ENCODE peak calls at places on chromosomes 6 and 20, in four cellular contexts. One of them, this sample, is unnamed.

GRCh38 chr6:51820555-51820954 is 266.9 kb downstream of the PKHD1 start:
- DNase-seq in fibroblast of lung: no peak
- DNase-seq in DMS153: no peak
- DNase-seq in stimulated activated CD4-positive, alpha-beta T cell treated with anti-CD3 and anti-CD28 coated beads, Interleukin-1b, Interleukin-23, amount 100 ng/mL, for 4 hours: no peak
- DNase-seq in this sample: no peak

GRCh38 chr6:158531566-158531965 is 28.3 kb upstream of the TMEM181 start:
- DNase-seq in fibroblast of lung: no peak
- DNase-seq in DMS153: no peak
- DNase-seq in stimulated activated CD4-positive, alpha-beta T cell treated with anti-CD3 and anti-CD28 coated beads, Interleukin-1b, Interleukin-23, amount 100 ng/mL, for 4 hours: no peak
- DNase-seq in this sample: no peak

GRCh38 chr20:7728373-7728772 is 211.9 kb downstream of the HAO1 start:
- DNase-seq in fibroblast of lung: peak
- DNase-seq in stimulated activated CD4-positive, alpha-beta T cell treated with anti-CD3 and anti-CD28 coated beads, Interleukin-1b, Interleukin-23, amount 100 ng/mL, for 4 hours: no peak
- DNase-seq in DMS153: no peak
- DNase-seq in this sample: no peak

GRCh38 chr6:57278570-57278969 is 38.9 kb upstream of the PRIM2 start:
- DNase-seq in DMS153: no peak
- DNase-seq in stimulated activated CD4-positive, alpha-beta T cell treated with anti-CD3 and anti-CD28 coated beads, Interleukin-1b, Interleukin-23, amount 100 ng/mL, for 4 hours: no peak
- DNase-seq in fibroblast of lung: no peak
- DNase-seq in this sample: no peak

GRCh38 chr6:31401403-31401802 is 2.0 kb upstream of the MICA start:
- DNase-seq in stimulated activated CD4-positive, alpha-beta T cell treated with anti-CD3 and anti-CD28 coated beads, Interleukin-1b, Interleukin-23, amount 100 ng/mL, for 4 hours: no peak
- DNase-seq in fibroblast of lung: peak
- DNase-seq in DMS153: no peak
- DNase-seq in this sample: no peak

GRCh38 chr6:52420668-52421358 is 671 bp downstream of the EFHC1 start:
- DNase-seq in fibroblast of lung: peak
- DNase-seq in DMS153: peak
- DNase-seq in stimulated activated CD4-positive, alpha-beta T cell treated with anti-CD3 and anti-CD28 coated beads, Interleukin-1b, Interleukin-23, amount 100 ng/mL, for 4 hours: no peak
- DNase-seq in this sample: peak

GRCh38 chr20:13262701-13263335 is 41.7 kb downstream of the ISM1 start:
- DNase-seq in fibroblast of lung: no peak
- DNase-seq in stimulated activated CD4-positive, alpha-beta T cell treated with anti-CD3 and anti-CD28 coated beads, Interleukin-1b, Interleukin-23, amount 100 ng/mL, for 4 hours: no peak
- DNase-seq in DMS153: no peak
- DNase-seq in this sample: no peak

GRCh38 chr20:46268131-46268611 is 40.1 kb downstream of the CDH22 start:
- DNase-seq in stimulated activated CD4-positive, alpha-beta T cell treated with anti-CD3 and anti-CD28 coated beads, Interleukin-1b, Interleukin-23, amount 100 ng/mL, for 4 hours: no peak
- DNase-seq in DMS153: no peak
- DNase-seq in fibroblast of lung: no peak
- DNase-seq in this sample: no peak

GRCh38 chr6:26383624-26384417 is 913 bp downstream of the BTN2A2 start:
- DNase-seq in stimulated activated CD4-positive, alpha-beta T cell treated with anti-CD3 and anti-CD28 coated beads, Interleukin-1b, Interleukin-23, amount 100 ng/mL, for 4 hours: no peak
- DNase-seq in fibroblast of lung: peak
- DNase-seq in DMS153: peak
- DNase-seq in this sample: no peak

GRCh38 chr20:12166053-12166717 is 248.5 kb downstream of the BTBD3 start:
- DNase-seq in fibroblast of lung: peak
- DNase-seq in DMS153: no peak
- DNase-seq in stimulated activated CD4-positive, alpha-beta T cell treated with anti-CD3 and anti-CD28 coated beads, Interleukin-1b, Interleukin-23, amount 100 ng/mL, for 4 hours: no peak
- DNase-seq in this sample: no peak

GRCh38 chr6:4647414-4648365 is 128.5 kb upstream of the CDYL start:
- DNase-seq in DMS153: peak
- DNase-seq in stimulated activated CD4-positive, alpha-beta T cell treated with anti-CD3 and anti-CD28 coated beads, Interleukin-1b, Interleukin-23, amount 100 ng/mL, for 4 hours: no peak
- DNase-seq in fibroblast of lung: peak
- DNase-seq in this sample: peak

GRCh38 chr20:44979090-44979621 is 12.8 kb downstream of the STK4 start:
- DNase-seq in fibroblast of lung: peak
- DNase-seq in DMS153: no peak
- DNase-seq in stimulated activated CD4-positive, alpha-beta T cell treated with anti-CD3 and anti-CD28 coated beads, Interleukin-1b, Interleukin-23, amount 100 ng/mL, for 4 hours: peak
- DNase-seq in this sample: no peak

GRCh38 chr6:112153926-112154621 is 66.7 kb downstream of the FAM229B start:
- DNase-seq in DMS153: peak
- DNase-seq in stimulated activated CD4-positive, alpha-beta T cell treated with anti-CD3 and anti-CD28 coated beads, Interleukin-1b, Interleukin-23, amount 100 ng/mL, for 4 hours: no peak
- DNase-seq in fibroblast of lung: peak
- DNase-seq in this sample: no peak

GRCh38 chr20:24492031-24492607 is 22.7 kb downstream of the SYNDIG1 start:
- DNase-seq in fibroblast of lung: no peak
- DNase-seq in stimulated activated CD4-positive, alpha-beta T cell treated with anti-CD3 and anti-CD28 coated beads, Interleukin-1b, Interleukin-23, amount 100 ng/mL, for 4 hours: no peak
- DNase-seq in DMS153: no peak
- DNase-seq in this sample: no peak

GRCh38 chr6:140051521-140052455 is 677.3 kb upstream of the CITED2 start:
- DNase-seq in stimulated activated CD4-positive, alpha-beta T cell treated with anti-CD3 and anti-CD28 coated beads, Interleukin-1b, Interleukin-23, amount 100 ng/mL, for 4 hours: no peak
- DNase-seq in fibroblast of lung: peak
- DNase-seq in DMS153: no peak
- DNase-seq in this sample: no peak

GRCh38 chr20:63225082-63225454 is 9.1 kb upstream of the YTHDF1 start:
- DNase-seq in fibroblast of lung: peak
- DNase-seq in DMS153: no peak
- DNase-seq in stimulated activated CD4-positive, alpha-beta T cell treated with anti-CD3 and anti-CD28 coated beads, Interleukin-1b, Interleukin-23, amount 100 ng/mL, for 4 hours: no peak
- DNase-seq in this sample: no peak

GRCh38 chr20:22561965-22562581 is 22.3 kb downstream of the FOXA2 start:
- DNase-seq in stimulated activated CD4-positive, alpha-beta T cell treated with anti-CD3 and anti-CD28 coated beads, Interleukin-1b, Interleukin-23, amount 100 ng/mL, for 4 hours: no peak
- DNase-seq in fibroblast of lung: no peak
- DNase-seq in DMS153: no peak
- DNase-seq in this sample: peak

GRCh38 chr6:166587631-166588413 is 1.3 kb upstream of the RAMACL start:
- DNase-seq in fibroblast of lung: no peak
- DNase-seq in DMS153: no peak
- DNase-seq in stimulated activated CD4-positive, alpha-beta T cell treated with anti-CD3 and anti-CD28 coated beads, Interleukin-1b, Interleukin-23, amount 100 ng/mL, for 4 hours: no peak
- DNase-seq in this sample: no peak

GRCh38 chr6:2434911-2435310 is 189.5 kb upstream of the GMDS start:
- DNase-seq in stimulated activated CD4-positive, alpha-beta T cell treated with anti-CD3 and anti-CD28 coated beads, Interleukin-1b, Interleukin-23, amount 100 ng/mL, for 4 hours: no peak
- DNase-seq in fibroblast of lung: no peak
- DNase-seq in DMS153: no peak
- DNase-seq in this sample: no peak

GRCh38 chr6:146785001-146785585 is 186.3 kb downstream of the ADGB start:
- DNase-seq in fibroblast of lung: peak
- DNase-seq in stimulated activated CD4-positive, alpha-beta T cell treated with anti-CD3 and anti-CD28 coated beads, Interleukin-1b, Interleukin-23, amount 100 ng/mL, for 4 hours: no peak
- DNase-seq in DMS153: peak
- DNase-seq in this sample: no peak

This sample was measured in NCI-H1930.